ENCODE peak calls at places on chromosomes 7 and 10, in eight cellular contexts. R is omental fat pad; N is fibroblast of the conjunctiva; Y is activated CD8-positive, alpha-beta memory T cell treated with anti-CD3 and anti-CD28 coated beads, Interleukin-2, amount 50 U/mL, for 48 hours; O is psoas muscle; G is fibroblast of gingiva; W is neuronal stem cell; B is myocyte. C is an unnamed sample.
A peak's percentile ranks its signal among the peaks of the same experiment; 100 is the strongest.

GRCh38 chr10:14032406-14032998 is 298.2 kb downstream of the FRMD4A start:
- DNase-seq in R (no peak), Y (peak; percentile 86), B (no peak), N (no peak), O (no peak), W (peak; percentile 52), G (no peak), C (peak; percentile 30)

GRCh38 chr7:125020801-125021200 is 91.2 kb upstream of the POT1 start:
- DNase-seq in R (no peak), N (no peak), O (no peak), G (no peak), B (no peak), Y (no peak), W (no peak), C (no peak)

GRCh38 chr7:42104694-42105093 is 132.3 kb downstream of the GLI3 start:
- DNase-seq in G (no peak), B (no peak), Y (no peak), W (no peak), R (no peak), N (no peak), O (no peak), C (no peak)

GRCh38 chr7:134710854-134711624 is 64.4 kb downstream of the BPGM start:
- DNase-seq in W (no peak), G (no peak), O (no peak), Y (peak; percentile 69), N (no peak), R (no peak), B (peak; percentile 32), C (peak; percentile 44)

GRCh38 chr7:112010994-112011393 is 195.2 kb downstream of the DOCK4 start:
- DNase-seq in B (no peak), N (no peak), Y (no peak), W (no peak), O (no peak), R (no peak), G (no peak), C (no peak)

GRCh38 chr7:155809947-155810606 is 2.2 kb downstream of the SHH start:
- DNase-seq in N (no peak), Y (no peak), R (no peak), W (no peak), B (no peak), O (no peak), G (no peak), C (no peak)

GRCh38 chr7:136405931-136406777 is 429.0 kb upstream of the MTPN start:
- DNase-seq in O (no peak), N (peak; percentile 16), R (no peak), G (peak; percentile 30), B (peak; percentile 83), Y (peak; percentile 46), W (peak; percentile 70), C (no peak)

GRCh38 chr10:73810735-73811465 is 498 bp downstream of the NDST2 start:
- DNase-seq in G (no peak), R (no peak), N (no peak), B (no peak), W (no peak), Y (peak; percentile 81), O (peak; percentile 67), C (peak; percentile 49)

GRCh38 chr10:77328272-77328816 is 309.3 kb downstream of the KCNMA1 start:
- DNase-seq in N (no peak), B (peak; percentile 69), G (no peak), Y (peak; percentile 60), O (no peak), R (no peak), W (peak; percentile 64), C (no peak)

GRCh38 chr7:26398436-26399308 is 107.0 kb downstream of the SNX10 start:
- DNase-seq in W (peak; percentile 76), R (peak; percentile 32), G (peak; percentile 6), O (peak; percentile 82), B (peak; percentile 47), N (no peak), Y (peak; percentile 73), C (no peak)

GRCh38 chr7:67791918-67792317 is 795.3 kb downstream of the TYW1 start:
- DNase-seq in Y (no peak), O (no peak), N (no peak), R (no peak), G (no peak), W (no peak), B (no peak), C (no peak)

GRCh38 chr10:373516-374309 is 238.5 kb downstream of the ZMYND11 start:
- DNase-seq in N (peak; percentile 9), W (peak; percentile 12), R (no peak), B (peak; percentile 69), O (no peak), G (peak; percentile 48), Y (no peak), C (no peak)

GRCh38 chr10:77965294-77965693 is 38.7 kb upstream of the DLG5 start:
- DNase-seq in N (peak; percentile 51), R (no peak), Y (no peak), G (peak; percentile 84), W (no peak), B (no peak), O (no peak), C (no peak)

GRCh38 chr10:78910476-78910875 is 158.3 kb upstream of the ZMIZ1 start:
- DNase-seq in W (no peak), Y (no peak), G (no peak), O (no peak), N (no peak), R (no peak), B (no peak), C (no peak)

GRCh38 chr7:83072576-83073517 is 89.8 kb downstream of the PCLO start:
- DNase-seq in G (no peak), N (no peak), O (no peak), Y (no peak), B (no peak), R (no peak), W (no peak), C (no peak)

GRCh38 chr7:1638113-1638726 is 31.9 kb upstream of the ELFN1 start:
- DNase-seq in G (peak; percentile 24), Y (no peak), O (peak; percentile 80), N (no peak), B (peak; percentile 53), R (no peak), W (peak; percentile 20), C (no peak)